ENCODE peak calls at places on chromosomes 1 and 21, in five cellular contexts. Z, I, X, W and T are unnamed samples.

GRCh38 chr1:150165622-150166612 is 16.2 kb downstream of the PLEKHO1 start:
- DNase-seq in Z (peak; percentile 67), X (peak; percentile 53), I (peak; percentile 58), W (peak; percentile 40), T (peak; percentile 61)

GRCh38 chr1:157399984-157400382 is 152.3 kb downstream of the FCRL5 start:
- DNase-seq in I (no peak), W (no peak), X (no peak), Z (no peak), T (peak; percentile 37)

GRCh38 chr1:42966688-42967609 is 8.3 kb upstream of the SLC2A1 start:
- DNase-seq in X (no peak), I (peak; percentile 80), W (no peak), Z (no peak), T (no peak)

GRCh38 chr1:206501881-206502280 is 5.5 kb upstream of the RASSF5 start:
- DNase-seq in W (no peak), Z (no peak), X (no peak), I (peak; percentile 7), T (no peak)

GRCh38 chr1:1989102-1989542 is 14.5 kb downstream of the CFAP74 start:
- DNase-seq in X (no peak), Z (no peak), W (peak; percentile 47), I (no peak), T (no peak)

GRCh38 chr1:88774151-88774556 is 90.1 kb downstream of the PKN2 start:
- DNase-seq in I (peak; percentile 40), Z (no peak), X (no peak), W (no peak), T (no peak)

GRCh38 chr1:169060010-169060722 is 46.3 kb upstream of the ATP1B1 start:
- DNase-seq in W (no peak), Z (no peak), X (no peak), I (peak; percentile 83), T (no peak)

GRCh38 chr1:33349778-33350610 is 29.1 kb upstream of the A3GALT2 start:
- DNase-seq in Z (peak; percentile 75), W (peak; percentile 90), I (peak; percentile 93), X (peak; percentile 74), T (peak; percentile 99)

GRCh38 chr1:199490804-199491527 is 536.5 kb upstream of the NR5A2 start:
- DNase-seq in W (no peak), Z (no peak), I (no peak), X (no peak), T (no peak)

GRCh38 chr1:182962554-182963115 is 9.7 kb upstream of the SHCBP1L start:
- DNase-seq in W (peak; percentile 72), X (no peak), Z (peak; percentile 74), I (peak; percentile 60), T (peak; percentile 90)

DNA sequence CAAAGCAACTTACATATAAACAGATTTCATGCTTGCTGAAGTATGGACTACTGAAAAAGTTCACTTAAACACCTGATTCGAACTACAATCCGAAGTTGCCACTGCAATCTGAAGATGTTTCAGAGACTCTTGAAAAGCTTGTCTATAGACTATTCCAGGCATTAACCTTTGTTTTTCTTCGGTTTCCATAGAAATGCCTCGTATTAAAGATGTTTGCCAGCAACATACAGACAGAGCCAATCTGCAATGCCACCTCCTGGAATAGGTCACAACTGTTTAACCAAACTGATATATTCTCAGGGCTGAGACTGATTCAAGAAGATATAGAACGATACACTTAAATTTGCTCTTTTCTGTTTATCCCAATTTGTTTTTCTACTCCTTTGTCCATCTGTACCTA is 28.9 kb upstream of the DMRTB1 start:
- DNase-seq in I (no peak), Z (no peak), X (no peak), W (no peak), T (no peak)
- TF ChIP-seq CTCF in I (no peak), Z (no peak), X (no peak), W (no peak), T (no peak)

DNA sequence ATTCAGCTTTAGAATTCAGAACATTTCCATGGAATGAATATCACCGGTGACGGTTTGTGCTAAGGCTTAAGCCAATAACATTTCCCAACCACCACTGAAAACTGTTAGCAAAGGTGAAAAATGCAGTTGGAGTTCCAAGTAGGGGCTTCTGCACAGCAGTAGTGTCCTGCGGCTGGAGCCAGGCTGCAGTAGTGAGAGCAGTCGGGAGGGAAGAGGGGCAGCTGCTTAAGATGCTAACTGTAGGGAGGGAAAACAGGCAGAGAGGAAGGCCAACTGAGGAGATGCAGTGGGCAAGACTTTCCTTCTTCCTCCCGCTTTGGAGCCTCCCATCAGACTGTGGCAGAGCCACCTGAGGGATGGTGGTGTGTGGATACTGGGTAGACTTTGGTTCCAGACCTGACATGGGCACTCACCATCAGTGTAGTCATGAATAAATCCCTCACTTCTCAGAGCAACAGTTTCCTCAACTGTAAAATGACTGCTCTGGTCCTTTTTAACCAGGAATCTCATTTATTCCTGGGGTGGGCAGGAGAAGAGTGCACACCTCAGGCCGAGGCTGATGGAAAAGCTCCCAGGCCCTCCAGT is 3.2 kb downstream of the F3 start:
- DNase-seq in W (no peak), I (no peak), X (no peak), Z (no peak), T (no peak)
- TF ChIP-seq CTCF in W (no peak), I (no peak), X (no peak), Z (no peak), T (no peak)

GRCh38 chr1:109365642-109366204 is 32.0 kb downstream of the SORT1 start:
- DNase-seq in X (no peak), Z (no peak), I (no peak), W (no peak), T (no peak)

GRCh38 chr1:109370712-109371270 is 26.9 kb downstream of the SORT1 start:
- DNase-seq in X (no peak), W (no peak), Z (no peak), I (no peak), T (no peak)

GRCh38 chr1:109371271-109371739 is 26.4 kb downstream of the SORT1 start:
- DNase-seq in Z (no peak), W (no peak), X (no peak), I (no peak), T (no peak)

GRCh38 chr1:109369167-109369746 is 28.5 kb downstream of the SORT1 start:
- DNase-seq in W (no peak), X (no peak), I (no peak), Z (no peak), T (no peak)

GRCh38 chr1:109368464-109368863 is 29.3 kb downstream of the SORT1 start:
- DNase-seq in X (no peak), I (no peak), Z (no peak), W (no peak), T (no peak)
- TF ChIP-seq CTCF in X (no peak), I (no peak), Z (no peak), W (no peak), T (no peak)

DNA sequence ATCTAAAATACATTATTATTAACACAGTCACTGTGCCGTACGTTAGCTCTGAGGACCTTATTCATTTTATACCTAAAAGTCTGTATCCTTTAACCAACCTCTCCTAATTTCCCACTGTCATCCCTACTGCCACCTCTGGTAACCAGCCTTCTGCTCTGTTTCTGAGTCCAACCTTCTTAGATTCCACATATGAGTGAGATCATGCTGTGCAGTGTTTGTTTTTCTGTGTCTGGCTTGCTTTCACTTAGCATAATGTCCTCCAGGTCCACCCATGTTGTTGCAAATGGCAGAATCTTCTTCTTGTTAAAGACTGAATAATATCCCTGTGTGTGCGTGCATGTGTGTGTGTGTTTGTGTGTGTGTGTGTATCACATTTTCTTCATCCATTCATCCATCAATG is 64.2 kb downstream of the ETS2 start:
- DNase-seq in Z (no peak), X (no peak), I (no peak), W (no peak), T (no peak)
- TF ChIP-seq CTCF in Z (no peak), X (no peak), I (no peak), W (no peak), T (no peak)

DNA sequence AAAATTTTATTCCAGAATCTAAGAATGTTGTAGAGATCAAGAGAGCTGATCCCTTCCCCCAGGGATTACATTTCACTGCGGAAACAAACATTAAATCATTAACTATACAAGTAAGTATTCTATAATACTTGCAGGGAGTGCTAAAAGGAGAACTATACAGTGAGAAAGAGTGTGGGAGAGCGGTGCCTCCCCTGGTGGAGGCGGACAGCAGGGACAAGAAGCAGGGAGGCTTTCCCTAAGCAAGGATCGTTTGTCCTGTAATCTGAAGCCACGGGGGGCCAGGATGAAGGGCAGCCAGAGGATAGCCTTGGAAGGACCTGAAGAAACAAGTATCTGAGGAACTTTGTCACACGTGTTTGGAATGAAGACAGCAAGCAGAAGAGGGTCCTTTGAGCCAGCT is 40.1 kb downstream of the SLC9C2 start:
- DNase-seq in W (no peak), X (no peak), Z (no peak), I (no peak), T (no peak)
- TF ChIP-seq CTCF in W (no peak), X (no peak), Z (no peak), I (no peak), T (no peak)

GRCh38 chr1:229714964-229715603 is 89.0 kb downstream of the URB2 start:
- DNase-seq in W (no peak), X (peak; percentile 28), I (no peak), Z (peak; percentile 59), T (no peak)
- TF ChIP-seq CTCF in W (peak; percentile 15), X (peak; percentile 25), I (no peak), Z (peak; percentile 66), T (peak; percentile 46)

GRCh38 chr1:53506355-53507050 is 47.3 kb downstream of the DMRTB1 start:
- DNase-seq in Z (no peak), I (no peak), W (peak; percentile 9), X (no peak), T (no peak)
- TF ChIP-seq CTCF in Z (no peak), I (no peak), W (no peak), X (no peak), T (no peak)